ENCODE peak calls at places on chromosomes 11 and 22, in seven cellular contexts. E, K, Z, I, C, N and H are unnamed samples.
A peak's percentile ranks its signal among the peaks of the same experiment; 100 is the strongest.

GRCh38 chr11:106276859-106277436 is 199.5 kb downstream of the AASDHPPT start:
- DNase-seq in N (peak; percentile 26), K (peak; percentile 5), C (no peak), Z (peak; percentile 4), E (peak; percentile 35), I (peak; percentile 55), H (no peak)

GRCh38 chr11:102794382-102794781 is 3.6 kb downstream of the MMP1 start:
- DNase-seq in K (no peak), E (peak; percentile 73), Z (peak; percentile 50), N (peak; percentile 40), I (peak; percentile 94), C (peak; percentile 58), H (peak; percentile 67)

GRCh38 chr22:23518381-23519187 is 61.5 kb downstream of the IGLL1 start:
- DNase-seq in I (peak; percentile 61), N (no peak), Z (no peak), E (no peak), C (no peak), K (no peak), H (no peak)

GRCh38 chr22:23763579-23764331 is 965 bp downstream of the C22orf15 start:
- DNase-seq in N (no peak), I (peak; percentile 42), E (peak; percentile 74), Z (no peak), K (no peak), C (peak; percentile 76), H (no peak)

GRCh38 chr22:23142546-23143105 is 836 bp upstream of the RSPH14 start:
- DNase-seq in Z (no peak), I (no peak), N (no peak), E (no peak), C (no peak), K (no peak), H (no peak)

GRCh38 chr11:56783448-56784041 is 35.0 kb upstream of the OR9G4 start:
- DNase-seq in K (peak; percentile 61), E (no peak), Z (peak; percentile 54), I (peak; percentile 65), N (peak; percentile 75), C (no peak), H (peak; percentile 31)

GRCh38 chr11:94849836-94850235 is 81.7 kb downstream of the AMOTL1 start:
- DNase-seq in N (no peak), K (no peak), C (no peak), E (no peak), Z (peak; percentile 23), I (no peak), H (no peak)

GRCh38 chr22:44311855-44312170 is 938 bp downstream of the SHISAL1 start:
- DNase-seq in E (no peak), K (no peak), I (no peak), Z (peak; percentile 73), N (no peak), C (no peak), H (peak; percentile 90)

GRCh38 chr11:98183034-98183433 is 837.7 kb upstream of the CNTN5 start:
- DNase-seq in Z (no peak), N (no peak), I (no peak), K (no peak), E (no peak), C (no peak), H (no peak)

GRCh38 chr11:125429174-125429707 is 66.8 kb downstream of the FEZ1 start:
- DNase-seq in I (peak; percentile 85), N (peak; percentile 55), E (peak; percentile 89), C (peak; percentile 90), Z (peak; percentile 55), K (peak; percentile 57), H (peak; percentile 53)

GRCh38 chr11:19869946-19870589 is 157.4 kb downstream of the NAV2 start:
- DNase-seq in N (no peak), C (no peak), E (no peak), I (no peak), Z (no peak), K (no peak), H (no peak)

GRCh38 chr11:82174610-82175009 is 559.1 kb downstream of the FAM181B start:
- DNase-seq in Z (no peak), K (no peak), I (peak; percentile 51), N (peak; percentile 19), E (no peak), C (peak; percentile 46), H (no peak)

GRCh38 chr11:60197442-60197841 is 14.6 kb upstream of the MS4A6A start:
- DNase-seq in C (no peak), E (no peak), I (no peak), Z (no peak), N (no peak), K (no peak), H (no peak)

GRCh38 chr11:44311339-44312261 is 1.7 kb upstream of the ALX4 start:
- DNase-seq in I (no peak), C (no peak), E (no peak), K (no peak), N (no peak), Z (no peak), H (no peak)

GRCh38 chr11:75570559-75571139 is 8.6 kb downstream of the SERPINH1 start:
- DNase-seq in I (no peak), E (no peak), K (no peak), Z (no peak), C (no peak), N (no peak), H (no peak)

GRCh38 chr11:129791515-129791914 is 24.1 kb upstream of the TMEM45B start:
- DNase-seq in Z (no peak), E (no peak), N (no peak), I (no peak), K (no peak), C (no peak), H (no peak)

GRCh38 chr11:129787518-129787917 is 28.1 kb upstream of the TMEM45B start:
- DNase-seq in E (no peak), I (no peak), Z (no peak), K (no peak), C (no peak), N (no peak), H (no peak)

GRCh38 chr11:129790131-129790530 is 25.5 kb upstream of the TMEM45B start:
- DNase-seq in N (peak; percentile 31), E (no peak), C (no peak), Z (no peak), K (no peak), I (no peak), H (no peak)

GRCh38 chr11:129788278-129788677 is 27.4 kb upstream of the TMEM45B start:
- DNase-seq in C (no peak), I (no peak), Z (no peak), K (no peak), N (no peak), E (no peak), H (no peak)

GRCh38 chr11:129785383-129786111 is 30.1 kb upstream of the TMEM45B start:
- DNase-seq in Z (peak; percentile 1), I (peak; percentile 23), C (no peak), N (peak; percentile 31), E (no peak), K (no peak), H (no peak)
- H2BK5ac ChIP-seq in Z (no peak overlapping the region), I (no peak overlapping the region), C (no peak overlapping the region), N (no peak overlapping the region), E (no peak overlapping the region), K (no peak overlapping the region), H (no peak overlapping the region)

DNA sequence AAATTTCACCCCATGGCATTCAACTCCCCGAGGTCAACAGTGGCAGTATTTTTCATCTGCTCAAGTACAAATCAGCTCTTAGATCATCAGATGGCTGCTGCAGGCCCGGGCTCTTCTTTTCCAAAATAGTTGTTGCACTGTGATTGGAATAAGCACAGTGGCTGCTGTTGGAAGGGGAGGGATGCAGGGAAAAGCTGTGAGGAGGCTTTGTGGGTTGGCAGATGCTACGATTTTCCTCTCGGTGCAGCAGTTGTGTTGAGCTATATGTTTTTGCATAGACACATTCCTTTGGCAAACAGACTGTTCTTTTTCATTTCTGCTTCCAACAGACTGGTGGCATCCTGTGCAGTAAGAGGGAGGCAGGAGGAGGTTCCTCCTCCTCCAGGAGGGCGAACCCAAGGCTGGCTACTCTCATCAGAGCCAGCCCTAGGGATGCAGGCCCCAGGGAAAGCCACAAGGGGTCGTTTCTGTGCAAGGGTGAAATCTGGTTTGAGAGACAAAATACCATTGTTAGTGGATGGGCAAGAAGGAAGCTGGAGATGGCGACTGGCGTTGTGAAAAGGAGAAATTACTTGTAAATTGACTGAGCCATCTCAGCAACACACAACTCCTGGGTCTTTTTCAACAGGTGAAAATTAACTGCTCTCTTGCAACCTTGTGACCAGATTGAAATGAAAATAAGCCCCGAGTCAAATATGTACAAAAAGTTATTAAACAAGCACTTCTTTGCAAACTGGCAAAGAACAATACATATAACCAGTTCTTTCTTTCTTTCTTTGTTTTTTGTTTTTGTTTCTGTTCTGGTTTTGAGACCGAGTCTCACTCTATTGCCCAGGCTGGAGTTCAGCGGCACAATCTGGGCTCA is 26.6 kb upstream of the UBASH3B start:
- DNase-seq in Z (peak; percentile 77), K (peak; percentile 57), E (peak; percentile 81), C (peak; percentile 86), I (peak; percentile 87), N (peak; percentile 91), H (peak; percentile 75)
- H3K18ac ChIP-seq in Z (no peak overlapping the region), K (no peak overlapping the region), E (no peak overlapping the region), C (no peak overlapping the region), I (no peak overlapping the region), N (no peak overlapping the region), H (no peak overlapping the region)

GRCh38 chr11:68018730-68019190 is 8.6 kb downstream of the ALDH3B1 start:
- DNase-seq in C (no peak), N (no peak), K (no peak), I (no peak), Z (no peak), E (no peak), H (no peak)

GRCh38 chr11:68016161-68016903 is 6.2 kb downstream of the ALDH3B1 start:
- DNase-seq in N (no peak), Z (no peak), E (no peak), C (no peak), I (no peak), K (no peak), H (peak; percentile 15)

GRCh38 chr11:68019486-68019885 is 9.4 kb downstream of the ALDH3B1 start:
- DNase-seq in C (no peak), I (no peak), K (no peak), E (no peak), N (no peak), Z (no peak), H (no peak)

GRCh38 chr11:68016904-68017817 is 7.0 kb downstream of the ALDH3B1 start:
- DNase-seq in I (no peak), C (no peak), K (no peak), Z (no peak), N (no peak), E (no peak), H (no peak)

GRCh38 chr11:68017858-68018729 is 8.0 kb downstream of the ALDH3B1 start:
- DNase-seq in E (no peak), I (no peak), N (no peak), K (no peak), Z (no peak), C (no peak), H (no peak)
- H2BK5ac ChIP-seq in E (no peak overlapping the region), I (no peak overlapping the region), N (no peak overlapping the region), K (peak overlapping the region; percentile 21), Z (no peak overlapping the region), C (no peak overlapping the region), H (no peak overlapping the region)

GRCh38 chr11:93370260-93370659 is 39.7 kb downstream of the DEUP1 start:
- DNase-seq in E (no peak), C (no peak), Z (no peak), N (peak; percentile 82), K (no peak), I (no peak), H (no peak)

DNA sequence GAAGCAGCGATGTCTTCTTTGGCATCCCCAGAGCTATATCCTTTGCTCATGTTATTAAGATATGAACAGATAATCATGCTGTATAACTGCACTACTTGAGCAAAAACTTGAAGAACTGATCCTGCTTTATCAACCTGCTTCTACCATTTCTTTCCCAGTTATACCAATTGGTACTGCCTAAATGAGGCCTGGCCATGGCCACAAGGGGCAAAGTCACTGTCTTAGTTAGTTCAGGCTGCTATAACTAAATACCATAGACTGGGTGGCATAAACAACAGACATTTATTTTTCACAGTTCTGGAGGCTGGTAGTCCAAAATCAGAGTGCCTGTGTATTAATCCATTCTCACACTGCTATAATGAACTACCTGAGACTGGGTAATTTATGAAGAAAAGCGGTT is 37.5 kb downstream of the DEUP1 start:
- DNase-seq in E (no peak), C (no peak), N (no peak), I (no peak), K (no peak), Z (no peak), H (no peak)
- H3K18ac ChIP-seq in E (no peak overlapping the region), C (no peak overlapping the region), N (no peak overlapping the region), I (no peak overlapping the region), K (no peak overlapping the region), Z (no peak overlapping the region), H (no peak overlapping the region)